ENCODE peak calls at places on chromosomes 3 and 15, in eight cellular contexts. E is uterus, L is cerebellar nuclear complex, U is NCI-H1436, B is psoas muscle, N is AG04449, K is NCI-H1417, W is epithelial cell of esophagus. Y is an unnamed sample.

GRCh38 chr15:51576911-51577500 is 45.6 kb downstream of the DMXL2 start:
- DNase-seq in K (no peak), U (no peak), N (peak; percentile 37), B (no peak), W (peak; percentile 85), L (no peak), E (peak; percentile 54), Y (peak; percentile 1)

GRCh38 chr15:70853270-70853854 is 595 bp downstream of the LARP6 start:
- DNase-seq in E (peak; percentile 47), W (peak; percentile 65), L (no peak), U (no peak), B (peak; percentile 63), K (no peak), N (no peak), Y (peak; percentile 52)

GRCh38 chr3:48130321-48130881 is 57.8 kb downstream of the CDC25A start:
- DNase-seq in U (no peak), E (peak; percentile 56), N (no peak), W (no peak), K (no peak), B (peak; percentile 84), L (no peak), Y (no peak)

GRCh38 chr15:48510976-48511375 is 134.5 kb downstream of the FBN1 start:
- DNase-seq in U (no peak), N (no peak), E (no peak), K (no peak), W (no peak), B (no peak), L (no peak), Y (no peak)

GRCh38 chr15:77982127-77982490 is 95.4 kb downstream of the TBC1D2B start:
- DNase-seq in L (no peak), K (no peak), W (no peak), U (no peak), B (no peak), E (no peak), N (no peak), Y (no peak)

GRCh38 chr3:37458162-37458895 is 283.9 kb upstream of the LRRFIP2 start:
- DNase-seq in K (peak; percentile 17), W (no peak), N (no peak), B (peak; percentile 81), L (no peak), U (no peak), E (peak; percentile 33), Y (no peak)

GRCh38 chr15:80152896-80153876 is at the start of gene FAH:
- DNase-seq in K (peak; percentile 25), L (no peak), W (peak; percentile 59), U (no peak), E (no peak), N (no peak), B (peak; percentile 51), Y (peak; percentile 85)

GRCh38 chr3:16177962-16178627 is 3.6 kb downstream of the GALNT15 start:
- DNase-seq in E (peak; percentile 77), B (peak; percentile 92), N (no peak), L (no peak), U (no peak), K (no peak), W (peak; percentile 76), Y (no peak)

GRCh38 chr3:109563149-109563548 is 225.8 kb upstream of the DPPA4 start:
- DNase-seq in E (no peak), B (no peak), K (no peak), L (no peak), U (no peak), N (no peak), W (no peak), Y (no peak)

GRCh38 chr15:25891108-25891507 is 28.0 kb upstream of the ATP10A start:
- DNase-seq in N (no peak), L (no peak), B (no peak), W (no peak), K (no peak), U (no peak), E (no peak), Y (no peak)

GRCh38 chr3:111999924-112000835 is 1.5 kb downstream of the TAGLN3 start:
- DNase-seq in W (peak; percentile 27), U (peak; percentile 38), K (peak; percentile 24), B (no peak), E (no peak), N (no peak), L (no peak), Y (no peak)

GRCh38 chr3:120604382-120604781 is 8.2 kb downstream of the NDUFB4 start:
- DNase-seq in N (no peak), U (no peak), B (no peak), E (no peak), W (no peak), K (no peak), L (no peak), Y (no peak)

GRCh38 chr15:41695750-41696436 is 35.7 kb downstream of the MGA start:
- DNase-seq in W (peak; percentile 29), U (no peak), L (no peak), N (no peak), E (no peak), K (no peak), B (no peak), Y (peak; percentile 14)

GRCh38 chr3:129619726-129620162 is 13.3 kb upstream of the PLXND1 start:
- DNase-seq in E (no peak), N (no peak), W (no peak), U (no peak), L (no peak), B (peak; percentile 39), K (no peak), Y (no peak)

GRCh38 chr3:52121813-52122212 is 32.4 kb downstream of the POC1A start:
- DNase-seq in N (no peak), B (peak; percentile 45), U (no peak), E (no peak), W (no peak), K (no peak), L (no peak), Y (no peak)

GRCh38 chr15:101066501-101067408 is 147.6 kb downstream of the LRRK1 start:
- DNase-seq in L (no peak), E (no peak), W (no peak), K (no peak), B (no peak), U (no peak), N (no peak), Y (no peak)

GRCh38 chr3:157290761-157291160 is 130.8 kb upstream of the CCNL1 start:
- DNase-seq in L (no peak), B (no peak), E (no peak), K (no peak), W (no peak), U (no peak), N (peak; percentile 33), Y (no peak)

GRCh38 chr3:4977889-4978258 is 1.4 kb upstream of the BHLHE40 start:
- DNase-seq in N (no peak), K (no peak), E (no peak), W (no peak), B (no peak), U (no peak), L (no peak), Y (no peak)

GRCh38 chr3:153752405-153753027 is 368.7 kb upstream of the ARHGEF26 start:
- DNase-seq in N (no peak), U (no peak), K (no peak), E (no peak), W (no peak), L (no peak), B (peak; percentile 38), Y (peak; percentile 5)

GRCh38 chr15:80072285-80072684 is 12.8 kb downstream of the ZFAND6 start:
- DNase-seq in W (peak; percentile 92), L (peak; percentile 74), U (peak; percentile 82), E (no peak), K (peak; percentile 59), N (peak; percentile 67), B (no peak), Y (peak; percentile 91)

GRCh38 chr3:3772920-3773319 is 26.3 kb upstream of the LRRN1 start:
- DNase-seq in E (no peak), L (peak; percentile 44), B (peak; percentile 46), K (no peak), W (no peak), U (no peak), N (no peak), Y (no peak)

GRCh38 chr15:41828747-41829270 is 917 bp downstream of the JMJD7 start:
- DNase-seq in U (no peak), W (no peak), L (no peak), N (no peak), B (no peak), K (no peak), E (no peak), Y (no peak)

GRCh38 chr3:29153811-29154210 is 127.1 kb upstream of the RBMS3 start:
- DNase-seq in U (no peak), E (no peak), N (no peak), B (no peak), L (no peak), K (peak; percentile 22), W (no peak), Y (no peak)

GRCh38 chr15:92324036-92324963 is 69.4 kb upstream of the ST8SIA2 start:
- DNase-seq in L (no peak), B (no peak), W (no peak), U (no peak), E (no peak), K (no peak), N (no peak), Y (no peak)

GRCh38 chr15:66294932-66295235 is 1.5 kb downstream of the DIS3L start:
- DNase-seq in W (peak; percentile 23), L (no peak), N (peak; percentile 10), B (no peak), U (no peak), E (no peak), K (no peak), Y (no peak)

GRCh38 chr15:51735211-51735610 is 2.2 kb downstream of the LYSMD2 start:
- DNase-seq in U (no peak), E (no peak), N (no peak), B (no peak), L (no peak), W (no peak), K (no peak), Y (no peak)

GRCh38 chr15:41061667-41062066 is 54.4 kb downstream of the INO80 start:
- DNase-seq in N (no peak), E (no peak), L (no peak), W (no peak), B (no peak), K (no peak), U (no peak), Y (no peak)

GRCh38 chr3:148309390-148310035 is 388.2 kb upstream of the AGTR1 start:
- DNase-seq in U (no peak), B (no peak), K (no peak), W (peak; percentile 55), L (no peak), N (no peak), E (no peak), Y (peak; percentile 61)

GRCh38 chr3:118675305-118675704 is 359.3 kb downstream of the IGSF11 start:
- DNase-seq in E (no peak), L (no peak), U (no peak), W (no peak), B (no peak), N (no peak), K (no peak), Y (no peak)